ENCODE peak calls at places on chromosomes 7 and 10, in eight cellular contexts. N, M, I, K, U, R, Z and E are unnamed samples.
A peak's percentile ranks its signal among the peaks of the same experiment; 100 is the strongest.

GRCh38 chr10:107686095-107686494 is 521.6 kb upstream of the SORCS1 start:
- DNase-seq in I (no peak), K (no peak), N (no peak), M (no peak), R (no peak), U (no peak), Z (no peak), E (no peak)

GRCh38 chr10:87092861-87093460 is 1.7 kb downstream of the GLUD1 start:
- DNase-seq in I (peak; percentile 28), U (peak; percentile 25), N (peak; percentile 23), M (no peak), R (no peak), Z (peak; percentile 55), K (no peak), E (no peak)

GRCh38 chr10:25786181-25786580 is 147.8 kb upstream of the MYO3A start:
- DNase-seq in N (no peak), M (no peak), Z (no peak), U (peak; percentile 4), R (no peak), I (no peak), K (no peak), E (no peak)

GRCh38 chr7:49389866-49390265 is 383.6 kb upstream of the VWC2 start:
- DNase-seq in Z (no peak), M (no peak), U (no peak), K (no peak), I (no peak), R (no peak), N (no peak), E (no peak)

GRCh38 chr10:126117196-126117595 is 220.8 kb downstream of the FANK1 start:
- DNase-seq in N (no peak), K (no peak), R (no peak), U (no peak), Z (no peak), M (no peak), I (no peak), E (no peak)

GRCh38 chr10:3146289-3146688 is 26.3 kb downstream of the PITRM1 start:
- DNase-seq in M (no peak), R (no peak), I (no peak), K (no peak), Z (no peak), U (no peak), N (no peak), E (no peak)

GRCh38 chr10:97327348-97328294 is 6.9 kb downstream of the FRAT2 start:
- DNase-seq in N (no peak), R (no peak), I (no peak), M (no peak), Z (peak; percentile 19), K (peak; percentile 83), U (no peak), E (no peak)

GRCh38 chr10:12589271-12589670 is 239.9 kb downstream of the CAMK1D start:
- DNase-seq in M (no peak), K (no peak), U (no peak), N (no peak), R (no peak), Z (no peak), I (no peak), E (no peak)

GRCh38 chr7:158031820-158032424 is 555.7 kb downstream of the PTPRN2 start:
- DNase-seq in I (no peak), N (no peak), U (no peak), K (no peak), R (no peak), Z (no peak), M (no peak), E (no peak)

GRCh38 chr10:101464518-101465085 is 110.6 kb downstream of the BTRC start:
- DNase-seq in K (no peak), N (no peak), M (no peak), I (no peak), Z (no peak), R (no peak), U (no peak), E (no peak)

GRCh38 chr10:122541541-122542002 is 19.0 kb upstream of the DMBT1 start:
- DNase-seq in N (no peak), I (no peak), R (no peak), K (no peak), Z (no peak), M (no peak), U (no peak), E (no peak)

GRCh38 chr7:142883571-142884284 is 1.8 kb downstream of the TRPV6 start:
- DNase-seq in Z (no peak), K (no peak), U (no peak), M (no peak), N (no peak), I (no peak), R (no peak), E (peak; percentile 28)

GRCh38 chr7:1291040-1291689 is 58.5 kb downstream of the UNCX start:
- DNase-seq in Z (no peak), K (no peak), N (no peak), U (no peak), M (no peak), R (no peak), I (no peak), E (no peak)

GRCh38 chr7:11206131-11206921 is 232.7 kb downstream of the PHF14 start:
- DNase-seq in R (no peak), M (no peak), U (no peak), Z (no peak), I (no peak), N (no peak), K (no peak), E (no peak)

GRCh38 chr10:107623292-107623691 is 458.8 kb upstream of the SORCS1 start:
- DNase-seq in Z (no peak), U (no peak), K (no peak), I (no peak), R (no peak), N (no peak), M (no peak), E (no peak)

GRCh38 chr10:29751232-29751631 is 116.5 kb upstream of the SVIL start:
- DNase-seq in M (no peak), I (no peak), N (no peak), K (no peak), R (no peak), Z (no peak), U (no peak), E (no peak)

GRCh38 chr10:77251297-77252013 is 386.2 kb downstream of the KCNMA1 start:
- DNase-seq in R (no peak), M (no peak), N (no peak), K (peak; percentile 63), I (peak; percentile 62), Z (peak; percentile 62), U (no peak), E (no peak)

GRCh38 chr10:60281792-60282353 is 107.8 kb downstream of the ANK3 start:
- DNase-seq in K (no peak), M (no peak), R (no peak), U (no peak), Z (no peak), I (no peak), N (no peak), E (no peak)

GRCh38 chr10:4650109-4650508 is 175.9 kb upstream of the AKR1E2 start:
- DNase-seq in Z (no peak), M (no peak), U (peak; percentile 46), I (peak; percentile 66), R (no peak), K (no peak), N (no peak), E (no peak)

GRCh38 chr7:47191876-47192291 is 390.0 kb downstream of the TNS3 start:
- DNase-seq in U (no peak), K (no peak), R (no peak), Z (no peak), M (no peak), I (no peak), N (no peak), E (no peak)

GRCh38 chr7:2805213-2806003 is 38.7 kb downstream of the GNA12 start:
- DNase-seq in N (no peak), K (no peak), Z (no peak), U (no peak), R (no peak), I (no peak), M (no peak), E (no peak)

GRCh38 chr7:2803342-2803692 is 40.8 kb downstream of the GNA12 start:
- DNase-seq in R (no peak), K (no peak), I (no peak), Z (no peak), M (no peak), U (no peak), N (no peak), E (no peak)

GRCh38 chr7:2803755-2804154 is 40.4 kb downstream of the GNA12 start:
- DNase-seq in I (no peak), K (no peak), R (no peak), Z (no peak), M (no peak), U (no peak), N (no peak), E (no peak)

GRCh38 chr7:2802504-2803341 is 41.4 kb downstream of the GNA12 start:
- DNase-seq in M (no peak), R (no peak), K (peak; percentile 53), I (peak; percentile 72), Z (no peak), U (peak; percentile 43), N (no peak), E (no peak)

GRCh38 chr7:2804227-2804763 is 39.8 kb downstream of the GNA12 start:
- DNase-seq in M (no peak), N (no peak), Z (no peak), R (no peak), K (no peak), U (no peak), I (no peak), E (no peak)
- TF ChIP-seq CTCF in M (peak; percentile 20), N (no peak), Z (no peak), R (no peak), K (no peak), U (no peak), I (peak; percentile 4), E (no peak)

GRCh38 chr7:100248483-100248882 is 28.7 kb downstream of the PVRIG start:
- DNase-seq in Z (no peak), R (no peak), I (no peak), U (no peak), N (no peak), M (no peak), K (no peak), E (no peak)

GRCh38 chr7:100247152-100247757 is 27.5 kb downstream of the PVRIG start:
- DNase-seq in I (peak; percentile 86), N (no peak), U (peak; percentile 69), M (no peak), R (peak; percentile 91), Z (peak; percentile 74), K (peak; percentile 95), E (peak; percentile 47)
- TF ChIP-seq CTCF in I (no peak), N (no peak), U (no peak), M (peak; percentile 33), R (peak; percentile 13), Z (peak; percentile 14), K (no peak), E (peak; percentile 35)

DNA sequence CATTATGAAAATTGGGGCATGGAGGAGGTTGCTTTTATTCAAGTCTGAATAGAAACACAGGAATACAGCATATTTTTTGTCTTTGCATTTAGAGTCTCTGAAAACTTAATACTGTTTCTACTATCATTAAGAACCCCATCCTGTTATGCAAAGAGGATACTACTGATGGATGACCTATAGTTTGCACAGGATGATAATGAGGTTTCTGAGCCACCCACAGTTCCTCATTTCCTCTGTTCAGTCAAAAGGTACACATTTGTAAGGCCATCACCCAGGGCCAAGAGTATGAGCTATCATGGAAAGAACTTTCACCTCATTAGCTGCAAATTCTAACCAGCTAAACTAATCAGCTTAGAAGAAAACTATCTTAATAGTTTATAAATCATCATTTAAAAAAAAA is 213.0 kb upstream of the CHRM2 start:
- DNase-seq in Z (no peak), M (no peak), U (no peak), N (no peak), I (no peak), K (no peak), R (no peak), E (no peak)
- TF ChIP-seq CTCF in Z (no peak), M (no peak), U (no peak), N (no peak), I (no peak), K (no peak), R (no peak), E (no peak)

GRCh38 chr7:117875566-117875965 is 2.3 kb upstream of the CTTNBP2 start:
- DNase-seq in I (peak; percentile 28), N (no peak), M (peak; percentile 21), K (no peak), U (no peak), Z (no peak), R (no peak), E (no peak)
- TF ChIP-seq CTCF in I (peak; percentile 29), N (no peak), M (peak; percentile 56), K (no peak), U (no peak), Z (peak; percentile 14), R (no peak), E (no peak)